ENCODE peak calls at places on chromosome 14, in eight cellular contexts. One of them, this sample, is unnamed.

GRCh38 chr14:35556548-35556947 is 22.6 kb downstream of the INSM2 start:
- DNase-seq in mesothelial cell of epicardium: no peak
- DNase-seq in endothelial cell: no peak
- DNase-seq in tibial nerve: no peak
- DNase-seq in stomach: no peak
- DNase-seq in K562: no peak
- DNase-seq in HFF-Myc: no peak
- DNase-seq in HL-60: no peak
- DNase-seq in this sample: no peak

GRCh38 chr14:50045039-50045711 is 71.2 kb downstream of the VCPKMT start:
- DNase-seq in mesothelial cell of epicardium: no peak
- DNase-seq in endothelial cell: no peak
- DNase-seq in tibial nerve: peak
- DNase-seq in stomach: peak
- DNase-seq in K562: peak
- DNase-seq in HFF-Myc: peak
- DNase-seq in HL-60: no peak
- DNase-seq in this sample: peak

GRCh38 chr14:103123634-103124500 is 606 bp downstream of the TNFAIP2 start:
- DNase-seq in mesothelial cell of epicardium: peak
- DNase-seq in endothelial cell: peak
- DNase-seq in tibial nerve: peak
- DNase-seq in stomach: peak
- DNase-seq in K562: peak
- DNase-seq in HFF-Myc: no peak
- DNase-seq in HL-60: peak
- DNase-seq in this sample: no peak

GRCh38 chr14:81127785-81128184 is 93.0 kb downstream of the GTF2A1 start:
- DNase-seq in mesothelial cell of epicardium: no peak
- DNase-seq in endothelial cell: no peak
- DNase-seq in tibial nerve: no peak
- DNase-seq in stomach: no peak
- DNase-seq in K562: no peak
- DNase-seq in HFF-Myc: no peak
- DNase-seq in HL-60: no peak
- DNase-seq in this sample: no peak

GRCh38 chr14:22122227-22123187 is 448.9 kb upstream of the OR4E1 start:
- DNase-seq in mesothelial cell of epicardium: no peak
- DNase-seq in endothelial cell: peak
- DNase-seq in tibial nerve: no peak
- DNase-seq in stomach: no peak
- DNase-seq in K562: no peak
- DNase-seq in HFF-Myc: no peak
- DNase-seq in HL-60: no peak
- DNase-seq in this sample: no peak

GRCh38 chr14:101288436-101289229 is 272.7 kb upstream of the DIO3 start:
- DNase-seq in mesothelial cell of epicardium: no peak
- DNase-seq in endothelial cell: no peak
- DNase-seq in tibial nerve: peak
- DNase-seq in stomach: no peak
- DNase-seq in K562: no peak
- DNase-seq in HFF-Myc: no peak
- DNase-seq in HL-60: no peak
- DNase-seq in this sample: no peak

GRCh38 chr14:106141242-106142220 is 615.1 kb downstream of the TMEM121 start:
- DNase-seq in mesothelial cell of epicardium: no peak
- DNase-seq in endothelial cell: no peak
- DNase-seq in tibial nerve: no peak
- DNase-seq in stomach: no peak
- DNase-seq in K562: peak
- DNase-seq in HFF-Myc: no peak
- DNase-seq in HL-60: no peak
- DNase-seq in this sample: no peak

GRCh38 chr14:61342486-61342885 is 21.1 kb downstream of the PRKCH start:
- DNase-seq in mesothelial cell of epicardium: no peak
- DNase-seq in endothelial cell: no peak
- DNase-seq in tibial nerve: no peak
- DNase-seq in stomach: no peak
- DNase-seq in K562: no peak
- DNase-seq in HFF-Myc: no peak
- DNase-seq in HL-60: no peak
- DNase-seq in this sample: peak

GRCh38 chr14:49766839-49767238 is 1.1 kb upstream of the KLHDC2 start:
- DNase-seq in mesothelial cell of epicardium: no peak
- DNase-seq in endothelial cell: no peak
- DNase-seq in tibial nerve: no peak
- DNase-seq in stomach: no peak
- DNase-seq in K562: no peak
- DNase-seq in HFF-Myc: no peak
- DNase-seq in HL-60: no peak
- DNase-seq in this sample: no peak

GRCh38 chr14:29444805-29445204 is 482.8 kb downstream of the PRKD1 start:
- DNase-seq in mesothelial cell of epicardium: no peak
- DNase-seq in endothelial cell: no peak
- DNase-seq in tibial nerve: no peak
- DNase-seq in stomach: no peak
- DNase-seq in K562: no peak
- DNase-seq in HFF-Myc: no peak
- DNase-seq in HL-60: no peak
- DNase-seq in this sample: no peak

GRCh38 chr14:64970776-64971451 is 1.2 kb downstream of the RAB15 start:
- DNase-seq in mesothelial cell of epicardium: no peak
- DNase-seq in endothelial cell: no peak
- DNase-seq in tibial nerve: no peak
- DNase-seq in stomach: no peak
- DNase-seq in K562: no peak
- DNase-seq in HFF-Myc: no peak
- DNase-seq in HL-60: no peak
- DNase-seq in this sample: no peak

GRCh38 chr14:61111145-61112130 is 130.4 kb downstream of the SLC38A6 start:
- DNase-seq in mesothelial cell of epicardium: no peak
- DNase-seq in endothelial cell: no peak
- DNase-seq in tibial nerve: no peak
- DNase-seq in stomach: no peak
- DNase-seq in K562: no peak
- DNase-seq in HFF-Myc: no peak
- DNase-seq in HL-60: no peak
- DNase-seq in this sample: no peak

GRCh38 chr14:21913759-21914158 is 240.1 kb upstream of the OR4E1 start:
- DNase-seq in mesothelial cell of epicardium: no peak
- DNase-seq in endothelial cell: peak
- DNase-seq in tibial nerve: peak
- DNase-seq in stomach: peak
- DNase-seq in K562: peak
- DNase-seq in HFF-Myc: peak
- DNase-seq in HL-60: peak
- DNase-seq in this sample: peak

GRCh38 chr14:105999361-106000028 is 473.1 kb downstream of the TMEM121 start:
- DNase-seq in mesothelial cell of epicardium: no peak
- DNase-seq in endothelial cell: no peak
- DNase-seq in tibial nerve: no peak
- DNase-seq in stomach: peak
- DNase-seq in K562: peak
- DNase-seq in HFF-Myc: no peak
- DNase-seq in HL-60: peak
- DNase-seq in this sample: peak

GRCh38 chr14:103273847-103274615 is 60.0 kb upstream of the EIF5 start:
- DNase-seq in mesothelial cell of epicardium: no peak
- DNase-seq in endothelial cell: no peak
- DNase-seq in tibial nerve: no peak
- DNase-seq in stomach: no peak
- DNase-seq in K562: no peak
- DNase-seq in HFF-Myc: no peak
- DNase-seq in HL-60: no peak
- DNase-seq in this sample: no peak

GRCh38 chr14:68157971-68158371 is 338.4 kb downstream of the RAD51B start:
- DNase-seq in mesothelial cell of epicardium: no peak
- DNase-seq in endothelial cell: no peak
- DNase-seq in tibial nerve: no peak
- DNase-seq in stomach: no peak
- DNase-seq in K562: no peak
- DNase-seq in HFF-Myc: no peak
- DNase-seq in HL-60: no peak
- DNase-seq in this sample: no peak

GRCh38 chr14:95765016-95765415 is 51.1 kb upstream of the TCL1A start:
- DNase-seq in mesothelial cell of epicardium: no peak
- DNase-seq in endothelial cell: no peak
- DNase-seq in tibial nerve: no peak
- DNase-seq in stomach: no peak
- DNase-seq in K562: no peak
- DNase-seq in HFF-Myc: no peak
- DNase-seq in HL-60: no peak
- DNase-seq in this sample: no peak

GRCh38 chr14:47833006-47833405 is 157.6 kb upstream of the MDGA2 start:
- DNase-seq in mesothelial cell of epicardium: no peak
- DNase-seq in endothelial cell: no peak
- DNase-seq in tibial nerve: no peak
- DNase-seq in stomach: no peak
- DNase-seq in K562: no peak
- DNase-seq in HFF-Myc: no peak
- DNase-seq in HL-60: no peak
- DNase-seq in this sample: no peak

GRCh38 chr14:101834387-101835165 is 73.1 kb downstream of the PPP2R5C start:
- DNase-seq in mesothelial cell of epicardium: no peak
- DNase-seq in endothelial cell: no peak
- DNase-seq in tibial nerve: no peak
- DNase-seq in stomach: peak
- DNase-seq in K562: no peak
- DNase-seq in HFF-Myc: no peak
- DNase-seq in HL-60: no peak
- DNase-seq in this sample: no peak

GRCh38 chr14:73815849-73816816 is 35.5 kb upstream of the PTGR2 start:
- DNase-seq in mesothelial cell of epicardium: no peak
- DNase-seq in endothelial cell: no peak
- DNase-seq in tibial nerve: no peak
- DNase-seq in stomach: peak
- DNase-seq in K562: peak
- DNase-seq in HFF-Myc: no peak
- DNase-seq in HL-60: no peak
- DNase-seq in this sample: no peak

GRCh38 chr14:51597511-51597920 is 54.2 kb upstream of the FRMD6 start:
- DNase-seq in mesothelial cell of epicardium: no peak
- DNase-seq in endothelial cell: no peak
- DNase-seq in tibial nerve: no peak
- DNase-seq in stomach: no peak
- DNase-seq in K562: no peak
- DNase-seq in HFF-Myc: peak
- DNase-seq in HL-60: no peak
- DNase-seq in this sample: no peak

GRCh38 chr14:90274808-90275454 is 18.6 kb downstream of the PSMC1 start:
- DNase-seq in mesothelial cell of epicardium: no peak
- DNase-seq in endothelial cell: no peak
- DNase-seq in tibial nerve: no peak
- DNase-seq in stomach: no peak
- DNase-seq in K562: no peak
- DNase-seq in HFF-Myc: no peak
- DNase-seq in HL-60: no peak
- DNase-seq in this sample: no peak

GRCh38 chr14:102464846-102465341 is 44.7 kb downstream of the ANKRD9 start:
- DNase-seq in mesothelial cell of epicardium: no peak
- DNase-seq in endothelial cell: no peak
- DNase-seq in tibial nerve: no peak
- DNase-seq in stomach: peak
- DNase-seq in K562: no peak
- DNase-seq in HFF-Myc: no peak
- DNase-seq in HL-60: no peak
- DNase-seq in this sample: no peak

GRCh38 chr14:50926851-50927386 is 17.4 kb downstream of the PYGL start:
- DNase-seq in mesothelial cell of epicardium: no peak
- DNase-seq in endothelial cell: no peak
- DNase-seq in tibial nerve: peak
- DNase-seq in stomach: no peak
- DNase-seq in K562: peak
- DNase-seq in HFF-Myc: no peak
- DNase-seq in HL-60: peak
- DNase-seq in this sample: no peak

GRCh38 chr14:76918751-76919421 is 92.7 kb downstream of the LRRC74A start:
- DNase-seq in mesothelial cell of epicardium: peak
- DNase-seq in endothelial cell: peak
- DNase-seq in tibial nerve: peak
- DNase-seq in stomach: peak
- DNase-seq in K562: peak
- DNase-seq in HFF-Myc: peak
- DNase-seq in HL-60: no peak
- DNase-seq in this sample: no peak
- TF ChIP-seq CTCF in mesothelial cell of epicardium: no peak
- TF ChIP-seq CTCF in endothelial cell: no peak
- TF ChIP-seq CTCF in tibial nerve: no peak
- TF ChIP-seq CTCF in stomach: no peak
- TF ChIP-seq CTCF in K562: peak
- TF ChIP-seq CTCF in HFF-Myc: no peak
- TF ChIP-seq CTCF in HL-60: no peak
- TF ChIP-seq CTCF in this sample: no peak

GRCh38 chr14:89237923-89238529 is 179.0 kb downstream of the FOXN3 start:
- DNase-seq in mesothelial cell of epicardium: no peak
- DNase-seq in endothelial cell: no peak
- DNase-seq in tibial nerve: no peak
- DNase-seq in stomach: no peak
- DNase-seq in K562: peak
- DNase-seq in HFF-Myc: no peak
- DNase-seq in HL-60: no peak
- DNase-seq in this sample: no peak
- TF ChIP-seq CTCF in mesothelial cell of epicardium: peak
- TF ChIP-seq CTCF in endothelial cell: no peak
- TF ChIP-seq CTCF in tibial nerve: no peak
- TF ChIP-seq CTCF in stomach: peak
- TF ChIP-seq CTCF in K562: peak
- TF ChIP-seq CTCF in HFF-Myc: peak
- TF ChIP-seq CTCF in HL-60: no peak
- TF ChIP-seq CTCF in this sample: no peak

GRCh38 chr14:88611878-88612277 is 49.0 kb downstream of the ZC3H14 start:
- DNase-seq in mesothelial cell of epicardium: no peak
- DNase-seq in endothelial cell: no peak
- DNase-seq in tibial nerve: no peak
- DNase-seq in stomach: no peak
- DNase-seq in K562: no peak
- DNase-seq in HFF-Myc: no peak
- DNase-seq in HL-60: no peak
- DNase-seq in this sample: no peak
- TF ChIP-seq CTCF in mesothelial cell of epicardium: no peak
- TF ChIP-seq CTCF in endothelial cell: no peak
- TF ChIP-seq CTCF in tibial nerve: no peak
- TF ChIP-seq CTCF in stomach: no peak
- TF ChIP-seq CTCF in K562: no peak
- TF ChIP-seq CTCF in HFF-Myc: no peak
- TF ChIP-seq CTCF in HL-60: no peak
- TF ChIP-seq CTCF in this sample: no peak

DNA sequence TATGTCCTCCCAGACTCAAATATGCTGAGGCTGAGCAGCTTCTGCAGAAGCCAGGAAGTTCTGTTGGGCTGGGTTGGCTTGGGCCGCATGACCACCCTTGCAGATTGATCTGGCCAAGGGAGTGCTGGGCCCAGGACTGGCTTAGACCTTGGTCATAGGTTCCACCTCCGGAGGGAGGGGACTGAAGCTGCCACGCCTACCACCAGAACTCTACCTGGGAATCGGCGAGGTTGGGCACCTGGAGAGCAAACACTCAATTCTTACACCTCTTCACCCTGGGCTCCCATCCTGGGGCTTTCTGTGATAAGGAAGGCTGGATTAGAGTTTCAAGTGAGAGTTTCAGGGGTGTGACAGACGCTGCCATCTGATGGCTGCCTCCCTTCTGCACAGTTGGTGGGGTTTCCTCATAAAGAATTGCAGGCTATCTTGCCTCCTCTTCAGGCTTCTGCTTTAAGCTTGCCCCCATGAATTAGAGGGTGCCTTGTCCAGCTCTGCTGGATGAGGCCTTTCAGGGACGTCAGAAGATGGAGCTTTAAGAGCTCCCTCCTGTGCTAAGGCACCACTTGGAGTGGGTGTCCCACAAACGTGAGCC is 5.8 kb downstream of the SLC24A4 start:
- DNase-seq in mesothelial cell of epicardium: no peak
- DNase-seq in endothelial cell: no peak
- DNase-seq in tibial nerve: no peak
- DNase-seq in stomach: no peak
- DNase-seq in K562: no peak
- DNase-seq in HFF-Myc: no peak
- DNase-seq in HL-60: no peak
- DNase-seq in this sample: no peak
- TF ChIP-seq CTCF in mesothelial cell of epicardium: no peak
- TF ChIP-seq CTCF in endothelial cell: no peak
- TF ChIP-seq CTCF in tibial nerve: no peak
- TF ChIP-seq CTCF in stomach: no peak
- TF ChIP-seq CTCF in K562: no peak
- TF ChIP-seq CTCF in HFF-Myc: no peak
- TF ChIP-seq CTCF in HL-60: no peak
- TF ChIP-seq CTCF in this sample: no peak

This sample was measured in natural killer cell.